ENCODE peak calls at places on chromosome 11, in four cellular contexts. S is GM12891, Y is right lobe of liver, P is body of pancreas. A is an unnamed sample.

GRCh38 chr11:66467034-66467659 is 442 bp downstream of the PELI3 start:
- DNase-seq in S (no peak), Y (no peak), P (peak; percentile 58), A (peak; percentile 73)

GRCh38 chr11:122656631-122657101 is 1.1 kb downstream of the UBASH3B start:
- DNase-seq in Y (peak; percentile 42), S (peak; percentile 27), P (peak; percentile 42), A (no peak)

GRCh38 chr11:48116843-48117242 is 99.8 kb upstream of the OR4B1 start:
- DNase-seq in Y (no peak), S (no peak), P (no peak), A (no peak)

GRCh38 chr11:88164320-88164719 is 10.9 kb downstream of the RAB38 start:
- DNase-seq in S (no peak), P (no peak), Y (no peak), A (no peak)

GRCh38 chr11:70244698-70245097 is 25.8 kb upstream of the PPFIA1 start:
- DNase-seq in P (no peak), Y (no peak), S (no peak), A (no peak)

GRCh38 chr11:66080055-66080817 is 10.2 kb downstream of the PACS1 start:
- DNase-seq in P (peak; percentile 58), Y (peak; percentile 32), S (no peak), A (peak; percentile 61)

GRCh38 chr11:20031155-20032001 is 128.9 kb downstream of the DBX1 start:
- DNase-seq in Y (no peak), S (no peak), P (no peak), A (no peak)

GRCh38 chr11:19555266-19555665 is 157.4 kb upstream of the NAV2 start:
- DNase-seq in Y (peak; percentile 52), S (no peak), P (no peak), A (no peak)

GRCh38 chr11:104781719-104782376 is 116.4 kb downstream of the CASP12 start:
- DNase-seq in P (no peak), Y (no peak), S (no peak), A (no peak)

GRCh38 chr11:103842795-103843194 is 193.6 kb upstream of the DDI1 start:
- DNase-seq in S (no peak), Y (no peak), P (no peak), A (no peak)

GRCh38 chr11:87114093-87114492 is 76.4 kb downstream of the TMEM135 start:
- DNase-seq in Y (no peak), S (no peak), P (no peak), A (peak; percentile 14)

GRCh38 chr11:94002226-94002625 is 18.9 kb upstream of the HEPHL1 start:
- DNase-seq in S (no peak), P (no peak), Y (no peak), A (no peak)

GRCh38 chr11:78551066-78551465 is 23.6 kb downstream of the NARS2 start:
- DNase-seq in P (no peak), Y (no peak), S (no peak), A (no peak)

GRCh38 chr11:43561832-43562231 is 118.7 kb upstream of the HSD17B12 start:
- DNase-seq in Y (no peak), S (no peak), P (no peak), A (no peak)

GRCh38 chr11:17012712-17013547 is 1.3 kb downstream of the PLEKHA7 start:
- DNase-seq in P (peak; percentile 88), Y (peak; percentile 86), S (no peak), A (no peak)

GRCh38 chr11:123185326-123185725 is 9.7 kb downstream of the CLMP start:
- DNase-seq in S (no peak), P (no peak), Y (no peak), A (no peak)

GRCh38 chr11:72678524-72678923 is 4.3 kb upstream of the PDE2A start:
- DNase-seq in Y (no peak), S (no peak), P (no peak), A (no peak)

GRCh38 chr11:126265801-126266200 is 2.9 kb downstream of the SRPRA start:
- DNase-seq in S (no peak), Y (no peak), P (no peak), A (no peak)

GRCh38 chr11:36165638-36166389 is 123.4 kb downstream of the COMMD9 start:
- DNase-seq in Y (no peak), S (no peak), P (no peak), A (no peak)

GRCh38 chr11:108805030-108805429 is 140.2 kb downstream of the DDX10 start:
- DNase-seq in S (no peak), Y (no peak), P (no peak), A (no peak)

GRCh38 chr11:108807262-108807661 is 142.4 kb downstream of the DDX10 start:
- DNase-seq in Y (no peak), P (no peak), S (no peak), A (no peak)

GRCh38 chr11:108802492-108802891 is 137.6 kb downstream of the DDX10 start:
- DNase-seq in S (no peak), Y (no peak), P (no peak), A (no peak)

GRCh38 chr11:108803781-108804180 is 138.9 kb downstream of the DDX10 start:
- DNase-seq in S (no peak), Y (no peak), P (no peak), A (no peak)
- TF ChIP-seq POLR2A in S (no peak), Y (no peak), P (no peak), A (no peak)

DNA sequence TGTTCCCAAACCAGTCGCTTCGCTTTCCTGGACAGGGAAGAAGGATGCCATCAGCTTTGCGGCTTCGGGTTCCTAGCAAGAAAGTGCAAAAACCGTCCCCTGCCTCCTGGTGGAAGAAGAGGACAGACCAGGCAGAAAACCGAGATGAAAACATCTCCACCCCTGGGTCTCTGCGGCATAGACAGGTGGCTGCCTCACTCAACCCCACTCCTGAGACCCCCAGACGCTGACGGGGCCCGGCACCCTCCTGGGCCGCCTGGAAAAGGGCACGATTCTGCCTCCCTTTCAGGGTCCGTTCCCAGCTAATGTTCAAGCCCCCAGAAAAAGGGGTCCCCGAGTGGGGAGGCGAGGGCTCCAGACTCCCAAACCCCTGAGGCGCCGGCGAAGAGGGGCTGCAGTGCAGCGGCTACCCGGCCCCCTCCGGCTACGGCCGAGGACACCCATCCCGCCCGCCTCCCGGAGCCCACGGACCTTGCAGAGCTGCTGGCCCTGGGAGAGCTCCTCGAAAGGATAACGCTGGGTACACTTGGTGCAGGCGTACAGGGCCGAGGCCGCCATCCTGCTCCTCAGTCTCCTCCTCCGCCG is 569 bp downstream of the FAM76B start:
- DNase-seq in S (no peak), Y (no peak), P (peak; percentile 15), A (peak; percentile 73)
- TF ChIP-seq POLR2A in S (peak; percentile 75), Y (no peak), P (no peak), A (no peak)

DNA sequence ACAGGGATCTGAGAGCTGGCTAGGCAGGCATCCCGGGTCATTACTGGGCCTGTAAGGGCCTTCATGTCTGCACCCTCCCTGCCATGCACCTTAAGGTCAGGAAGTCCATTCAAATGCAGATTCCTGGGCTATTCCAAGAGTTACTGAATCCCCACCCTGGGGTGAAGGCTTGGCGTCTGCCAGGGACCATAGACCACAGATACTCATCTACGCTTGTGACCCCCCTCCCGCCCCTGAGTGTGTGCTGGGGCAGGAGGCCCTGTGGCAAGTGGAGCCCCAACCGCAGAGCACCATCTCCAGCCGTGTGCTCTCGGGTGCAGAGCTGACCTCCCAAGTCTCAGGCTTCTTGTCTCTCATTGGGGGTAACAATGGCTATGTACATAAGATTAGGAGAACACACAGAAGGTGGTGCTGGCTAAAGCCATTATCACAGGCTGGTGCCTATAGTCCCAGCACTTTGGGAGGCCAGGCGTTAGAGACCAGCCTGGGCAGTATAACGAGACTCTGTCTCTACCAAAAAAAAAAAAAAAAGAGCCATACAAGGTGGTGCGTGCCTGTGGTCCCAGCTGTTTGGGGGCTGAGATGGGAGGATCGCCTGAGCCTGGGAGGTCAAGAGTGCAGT is 19.1 kb upstream of the KCNQ1OT1 start:
- DNase-seq in Y (no peak), P (no peak), S (no peak), A (no peak)
- TF ChIP-seq POLR2A in Y (no peak), P (no peak), S (no peak), A (no peak)

DNA sequence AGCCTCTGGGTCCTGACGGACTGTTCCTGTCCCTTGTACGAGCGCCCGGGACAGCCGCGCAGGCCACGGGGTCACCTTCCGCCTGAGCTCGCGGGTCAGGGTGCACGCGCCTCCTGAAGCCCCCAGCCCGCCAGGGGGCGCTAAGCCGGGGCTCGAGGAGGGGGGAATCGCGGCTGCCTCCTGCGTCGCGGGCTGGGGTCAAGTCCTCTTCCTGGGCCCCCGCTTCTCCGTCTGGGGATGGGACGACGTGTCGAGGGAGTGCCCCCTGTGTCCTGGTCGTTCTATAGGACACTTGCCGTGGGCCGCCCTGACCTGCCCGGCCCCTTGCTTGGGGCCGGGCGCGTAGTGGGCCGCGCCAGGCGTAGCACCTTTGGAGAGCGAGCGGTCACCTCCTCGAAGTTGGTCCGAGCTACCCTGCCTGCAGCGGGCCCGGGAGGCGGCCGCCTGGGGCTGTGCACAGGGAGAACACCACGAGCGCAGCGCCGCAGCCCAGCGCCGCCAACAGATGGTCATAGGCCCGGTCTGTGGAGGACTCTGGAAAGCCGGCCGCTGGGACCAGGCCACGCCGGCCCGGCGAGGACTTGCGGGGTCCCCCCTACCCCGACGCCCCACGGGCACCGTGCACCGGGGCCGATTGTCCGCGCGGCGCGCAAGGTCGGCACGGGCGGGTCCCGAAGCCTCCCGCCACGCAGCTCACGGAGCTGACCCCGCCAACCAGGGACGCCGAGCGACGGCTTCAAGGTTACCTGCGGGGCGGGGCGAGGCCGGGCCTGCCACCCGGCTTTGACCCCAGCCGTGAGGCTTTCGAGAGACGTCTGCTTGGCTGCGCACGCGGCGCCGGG is 2.7 kb upstream of the WNT11 start:
- DNase-seq in P (peak; percentile 88), S (peak; percentile 85), Y (peak; percentile 88), A (peak; percentile 78)
- TF ChIP-seq POLR2A in P (peak; percentile 39), S (no peak), Y (peak; percentile 39), A (no peak)

DNA sequence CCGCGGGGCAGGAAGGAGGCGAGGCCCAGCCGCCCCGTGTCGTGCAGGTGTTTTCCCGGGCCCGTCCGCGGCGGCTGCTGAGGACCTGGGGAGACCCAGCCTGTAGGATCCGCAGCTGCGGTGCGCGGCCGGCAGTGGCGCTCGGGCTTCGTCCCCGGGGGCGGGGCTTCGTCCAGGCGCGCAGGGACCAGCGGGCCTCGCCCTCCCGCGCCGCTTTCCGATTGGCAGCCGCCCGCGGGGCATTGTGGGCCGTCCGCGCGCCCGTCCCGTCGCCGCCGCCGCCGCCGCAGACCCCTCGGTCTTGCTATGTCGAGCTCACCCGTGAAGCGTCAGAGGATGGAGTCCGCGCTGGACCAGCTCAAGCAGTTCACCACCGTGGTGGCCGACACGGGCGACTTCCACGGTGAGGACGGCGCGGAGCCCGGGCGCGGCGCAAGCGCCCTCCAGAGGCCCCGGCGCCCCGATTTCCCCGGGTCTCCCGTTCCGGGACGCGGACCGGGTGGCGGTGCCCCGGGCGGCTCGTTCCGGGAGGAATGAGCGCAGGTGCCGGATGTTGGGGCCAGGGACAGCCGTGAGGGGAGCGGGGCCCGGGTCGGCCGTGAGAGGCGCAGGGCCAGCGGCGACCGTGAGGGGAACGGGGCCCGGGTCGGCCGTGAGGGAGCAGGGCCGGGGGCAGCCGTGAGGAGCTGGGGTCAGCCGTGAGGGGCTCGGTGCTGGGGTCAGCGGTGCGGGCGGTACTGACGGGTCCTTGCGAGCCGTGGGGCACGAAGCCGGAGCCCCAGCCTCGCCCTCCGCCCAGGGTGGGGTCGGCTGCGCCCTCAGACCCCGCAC is at the start of gene TALDO1:
- DNase-seq in Y (peak; percentile 95), P (peak; percentile 94), S (peak; percentile 97), A (peak; percentile 96)
- TF ChIP-seq POLR2A in Y (peak; percentile 70), P (peak; percentile 78), S (no peak), A (peak; percentile 79)

GRCh38 chr11:3854977-3855807 is at the start of gene STIM1:
- DNase-seq in S (peak; percentile 79), Y (peak; percentile 97), P (peak; percentile 96), A (peak; percentile 96)
- TF ChIP-seq POLR2A in S (peak; percentile 9), Y (peak; percentile 80), P (no peak), A (peak; percentile 84)